ENCODE peak calls at places on chromosomes 13 and 19, in four cellular contexts. S is osteoblast, W is fibroblast of pulmonary artery, T is fibroblast of lung. V is an unnamed sample.

GRCh38 chr19:5046339-5047039 is 77.6 kb downstream of the KDM4B start:
- DNase-seq in S (peak), T (no peak), W (no peak), V (no peak)

GRCh38 chr19:12194827-12195500 is 32.1 kb downstream of the ZNF136 start:
- DNase-seq in T (peak), S (no peak), W (peak), V (no peak)

GRCh38 chr19:43574424-43575155 is 737 bp downstream of the XRCC1 start:
- DNase-seq in T (peak), S (peak), W (no peak), V (peak)

GRCh38 chr19:50311723-50312635 is 17.2 kb downstream of the KCNC3 start:
- DNase-seq in W (no peak), S (peak), T (no peak), V (no peak)

GRCh38 chr13:94860981-94861407 is 148.6 kb upstream of the SOX21 start:
- DNase-seq in W (peak), S (no peak), T (peak), V (no peak)

GRCh38 chr13:91347212-91347995 is at the start of gene MIR17HG:
- DNase-seq in T (peak), S (peak), W (peak), V (peak)

GRCh38 chr13:37488682-37489081 is 109.9 kb downstream of the POSTN start:
- DNase-seq in W (peak), S (no peak), T (peak), V (no peak)

GRCh38 chr19:32303193-32303592 is 42.2 kb upstream of the ZNF507 start:
- DNase-seq in S (no peak), W (no peak), T (no peak), V (no peak)

GRCh38 chr13:65292488-65292901 is 1937.6 kb downstream of the PCDH9 start:
- DNase-seq in W (peak), S (no peak), T (peak), V (no peak)

GRCh38 chr13:75685239-75685697 is 49.1 kb downstream of the LMO7 start:
- DNase-seq in T (peak), W (peak), S (no peak), V (peak)

GRCh38 chr19:46976845-46977320 is 42.8 kb upstream of the NPAS1 start:
- DNase-seq in T (peak), W (peak), S (no peak), V (peak)

GRCh38 chr13:30186644-30187431 is 120.5 kb downstream of the KATNAL1 start:
- DNase-seq in W (no peak), S (no peak), T (no peak), V (no peak)

GRCh38 chr19:19628499-19629134 is 597 bp upstream of the LPAR2 start:
- DNase-seq in T (peak), S (peak), W (peak), V (no peak)

V was measured in HAP-1.